ENCODE peak calls at places on chromosomes 5 and 9, in four cellular contexts. O is pancreas, A is astrocyte of the spinal cord, Q is fibroblast of the aortic adventitia. N is an unnamed sample.

GRCh38 chr5:155082401-155082800 is 68.8 kb downstream of the KIF4B start:
- DNase-seq in O (no peak), A (peak), Q (peak), N (no peak)

GRCh38 chr9:90009447-90009846 is 404.6 kb downstream of the GADD45G start:
- DNase-seq in O (no peak), A (no peak), Q (no peak), N (no peak)

GRCh38 chr9:89309608-89310485 is 1.1 kb upstream of the CKS2 start:
- DNase-seq in O (no peak), A (no peak), Q (peak), N (no peak)

GRCh38 chr5:171861383-171861782 is 75.8 kb downstream of the SMIM23 start:
- DNase-seq in O (no peak), A (no peak), Q (peak), N (no peak)

GRCh38 chr5:74490814-74491213 is 149.7 kb downstream of the ENC1 start:
- DNase-seq in O (no peak), A (no peak), Q (no peak), N (no peak)

GRCh38 chr9:93468763-93469456 is 15.5 kb upstream of the FAM120AOS start:
- DNase-seq in O (no peak), A (peak), Q (peak), N (no peak)

GRCh38 chr9:79701651-79702050 is 129.9 kb downstream of the TLE4 start:
- DNase-seq in O (no peak), A (no peak), Q (no peak), N (no peak)

GRCh38 chr5:61466017-61466416 is 134.0 kb downstream of the ZSWIM6 start:
- DNase-seq in O (no peak), A (no peak), Q (no peak), N (no peak)

GRCh38 chr5:56763711-56764466 is 51.5 kb upstream of the MAP3K1 start:
- DNase-seq in O (no peak), A (peak), Q (no peak), N (no peak)

GRCh38 chr9:19114680-19115270 is 12.1 kb upstream of the HAUS6 start:
- DNase-seq in O (no peak), A (peak), Q (no peak), N (no peak)

GRCh38 chr5:72390836-72391235 is 70.7 kb downstream of the PTCD2 start:
- DNase-seq in O (no peak), A (no peak), Q (no peak), N (no peak)

GRCh38 chr5:171898379-171898778 is 108.1 kb downstream of the FBXW11 start:
- DNase-seq in O (no peak), A (no peak), Q (no peak), N (no peak)

GRCh38 chr9:18910858-18911257 is 122.2 kb downstream of the SAXO1 start:
- DNase-seq in O (no peak), A (no peak), Q (no peak), N (no peak)

GRCh38 chr5:113902917-113903681 is 389.6 kb downstream of the YTHDC2 start:
- DNase-seq in O (no peak), A (no peak), Q (no peak), N (no peak)

GRCh38 chr5:163609910-163610309 is 104.5 kb downstream of the MAT2B start:
- DNase-seq in O (no peak), A (no peak), Q (no peak), N (no peak)

GRCh38 chr5:163613150-163613442 is 107.7 kb downstream of the MAT2B start:
- DNase-seq in O (no peak), A (no peak), Q (no peak), N (no peak)

GRCh38 chr5:163612358-163613149 is 107.1 kb downstream of the MAT2B start:
- DNase-seq in O (no peak), A (no peak), Q (no peak), N (no peak)

DNA sequence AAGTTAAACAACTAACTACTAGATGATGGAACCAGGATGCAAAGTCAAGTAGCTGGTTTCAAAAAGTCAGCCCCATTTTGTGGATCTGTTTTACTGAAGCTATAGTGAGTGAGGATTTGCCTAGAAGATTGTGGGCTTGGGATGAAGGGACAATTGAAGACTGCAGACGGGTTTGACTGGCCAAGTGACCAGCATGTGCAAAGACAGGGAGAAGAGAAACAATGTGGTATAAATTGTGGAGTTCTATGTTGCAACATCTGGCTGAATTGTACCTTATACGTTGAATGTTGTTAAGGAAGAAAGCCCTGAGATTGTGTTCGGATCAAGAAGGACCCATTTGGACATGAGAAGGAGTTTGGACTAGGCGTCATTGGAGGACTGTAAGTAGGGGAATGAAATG is 101.8 kb downstream of the MAT2B start:
- DNase-seq in O (no peak), A (no peak), Q (no peak), N (no peak)
- H3K4me3 ChIP-seq in O (no peak), A (no peak), Q (no peak), N (no peak)

DNA sequence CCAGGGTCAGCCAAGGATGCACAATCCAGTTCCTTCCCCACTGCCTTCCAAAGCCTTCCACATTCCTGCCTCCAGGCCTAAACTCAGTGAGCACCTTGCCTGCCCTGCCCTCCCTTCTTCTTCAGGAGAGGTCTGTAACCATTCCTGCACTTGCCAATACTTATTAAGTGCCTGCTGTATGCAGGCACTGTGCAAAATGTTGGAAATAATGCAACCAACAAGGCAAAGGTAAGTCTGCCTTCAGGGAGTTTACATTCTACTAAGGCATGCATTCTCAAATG is 4.2 kb upstream of the TCOF1 start:
- DNase-seq in O (no peak), A (no peak), Q (no peak), N (no peak)
- TF ChIP-seq CTCF in O (no peak), A (no peak), Q (no peak), N (no peak)

GRCh38 chr5:143582869-143583268 is 179.4 kb upstream of the NR3C1 start:
- DNase-seq in O (no peak), A (no peak), Q (no peak), N (no peak)
- H3K4me3 ChIP-seq in O (no peak), A (no peak), Q (no peak), N (no peak)

DNA sequence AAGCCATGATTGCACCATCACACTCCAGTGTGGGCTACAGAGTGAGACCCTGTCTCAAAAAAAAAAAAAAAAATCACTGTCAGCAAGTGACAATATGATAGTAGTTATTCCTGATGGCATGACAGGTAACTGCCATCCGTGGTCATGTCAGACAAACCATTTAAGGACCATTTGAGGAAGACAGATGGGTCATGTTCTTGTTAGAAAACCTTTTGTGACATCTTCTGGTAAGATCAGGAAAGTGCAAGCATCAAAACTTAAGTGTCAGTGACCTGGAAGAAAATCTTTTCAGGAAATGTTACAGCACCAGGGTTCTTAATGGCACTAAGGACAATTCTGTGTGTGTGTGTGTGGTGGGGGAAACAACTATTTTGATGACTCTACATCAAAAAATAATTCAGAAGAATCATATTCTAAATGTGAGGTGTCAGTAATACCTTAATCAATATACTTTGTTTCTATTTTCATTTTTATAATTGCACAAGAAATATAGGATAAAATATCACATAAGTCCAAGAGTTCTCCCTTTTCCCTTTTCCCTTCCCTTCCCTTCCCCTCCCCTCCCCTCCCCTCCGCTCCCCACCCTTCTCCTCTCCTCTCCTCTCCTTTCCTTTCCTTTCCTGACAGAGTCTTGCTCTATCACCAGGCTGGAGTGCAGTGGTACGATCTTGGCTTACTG is 17.8 kb downstream of the SLC38A9 start:
- DNase-seq in O (no peak), A (peak), Q (peak), N (peak)
- TF ChIP-seq CTCF in O (no peak), A (peak), Q (peak), N (peak)

N was measured in astrocyte of the cerebellum.